ENCODE peak calls at places on chromosomes 13 and 19, in nine cellular contexts. H is thoracic aorta, G is cardiac muscle cell, X is AG04450, C is stomach, Z is mammary epithelial cell, D is AG10803, F is left lung, U is HCT116. J is an unnamed sample.

GRCh38 chr13:84658881-84659661 is 776.8 kb upstream of the SLITRK1 start:
- DNase-seq in F (no peak), H (no peak), Z (no peak), X (no peak), U (no peak), D (peak), G (no peak), C (no peak), J (no peak)

GRCh38 chr19:14061751-14062557 is at the start of gene PALM3:
- DNase-seq in F (no peak), X (no peak), U (no peak), D (no peak), G (no peak), C (peak), H (no peak), Z (no peak), J (no peak)

GRCh38 chr13:50608357-50608756 is 235.1 kb downstream of the DLEU7 start:
- DNase-seq in U (no peak), C (no peak), X (no peak), D (no peak), F (no peak), H (no peak), Z (no peak), G (peak), J (no peak)

GRCh38 chr13:73708393-73708985 is 425.7 kb downstream of the KLF12 start:
- DNase-seq in C (peak), X (peak), D (peak), U (peak), F (no peak), H (no peak), Z (peak), G (peak), J (no peak)

GRCh38 chr19:5338661-5339469 is 1.7 kb downstream of the PTPRS start:
- DNase-seq in G (peak), Z (no peak), H (no peak), F (no peak), D (no peak), U (no peak), C (no peak), X (no peak), J (no peak)

GRCh38 chr13:98105929-98106336 is 37.0 kb upstream of the FARP1 start:
- DNase-seq in D (peak), U (no peak), F (no peak), Z (no peak), C (no peak), H (no peak), G (no peak), X (no peak), J (no peak)

GRCh38 chr19:47028372-47028672 is 8.7 kb downstream of the NPAS1 start:
- DNase-seq in U (no peak), D (no peak), C (no peak), G (no peak), F (no peak), X (no peak), Z (no peak), H (no peak), J (no peak)

GRCh38 chr19:49119411-49120324 is at the start of gene PPFIA3:
- DNase-seq in F (peak), U (no peak), C (peak), X (no peak), Z (peak), D (peak), G (peak), H (no peak), J (no peak)

GRCh38 chr13:41610426-41610825 is 153.1 kb downstream of the RGCC start:
- DNase-seq in U (no peak), G (no peak), Z (peak), D (peak), H (no peak), X (peak), C (peak), F (peak), J (no peak)

GRCh38 chr19:18450021-18450933 is 12.3 kb upstream of the ISYNA1 start:
- DNase-seq in X (no peak), D (no peak), C (no peak), Z (no peak), H (no peak), F (no peak), U (no peak), G (no peak), J (no peak)

GRCh38 chr19:50496189-50497029 is 14.6 kb downstream of the JOSD2 start:
- DNase-seq in D (no peak), F (peak), Z (no peak), G (peak), X (no peak), H (no peak), U (no peak), C (no peak), J (no peak)

GRCh38 chr19:39196860-39197562 is at the start of gene NCCRP1:
- DNase-seq in G (peak), Z (no peak), F (no peak), X (no peak), D (no peak), H (no peak), U (no peak), C (no peak), J (no peak)

GRCh38 chr13:90838561-90838960 is 508.9 kb upstream of the MIR17HG start:
- DNase-seq in F (no peak), U (no peak), X (no peak), H (no peak), Z (no peak), G (no peak), C (no peak), D (no peak), J (no peak)

GRCh38 chr19:11137542-11138384 is 17.8 kb downstream of the SPC24 start:
- DNase-seq in X (peak), F (peak), H (peak), C (peak), D (peak), U (no peak), G (peak), Z (peak), J (no peak)

GRCh38 chr13:24891476-24892108 is 127.6 kb downstream of the RNF17 start:
- DNase-seq in X (no peak), Z (no peak), H (no peak), U (no peak), D (no peak), C (no peak), F (no peak), G (no peak), J (no peak)

GRCh38 chr19:20472854-20473253 is 92.7 kb downstream of the ZNF737 start:
- DNase-seq in X (no peak), D (no peak), C (no peak), F (no peak), G (no peak), U (no peak), H (no peak), Z (no peak), J (no peak)

GRCh38 chr19:7673995-7674667 is 2.8 kb upstream of the MCEMP1 start:
- DNase-seq in C (peak), H (no peak), F (peak), G (peak), U (peak), X (no peak), Z (peak), D (peak), J (no peak)

GRCh38 chr13:80630685-80631121 is 289.8 kb upstream of the SPRY2 start:
- DNase-seq in X (no peak), F (no peak), Z (no peak), U (no peak), D (no peak), H (no peak), C (no peak), G (no peak), J (no peak)

GRCh38 chr13:100529666-100530065 is 58.9 kb downstream of the GGACT start:
- DNase-seq in F (no peak), X (no peak), U (no peak), Z (no peak), D (no peak), C (no peak), H (no peak), G (no peak), J (no peak)

GRCh38 chr13:113648218-113648615 is 9.8 kb downstream of the ATP4B start:
- DNase-seq in C (peak), F (no peak), U (no peak), H (no peak), D (no peak), Z (no peak), X (no peak), G (no peak), J (no peak)

GRCh38 chr13:71661921-71662320 is 205.1 kb downstream of the DACH1 start:
- DNase-seq in H (no peak), F (no peak), C (no peak), G (no peak), D (peak), X (no peak), Z (no peak), U (no peak), J (no peak)

GRCh38 chr13:62512194-62513141 is 1096.8 kb upstream of the PCDH20 start:
- DNase-seq in X (peak), U (peak), G (peak), H (no peak), F (peak), Z (no peak), C (peak), D (peak), J (no peak)

GRCh38 chr19:10871711-10872550 is 578 bp downstream of the CARM1 start:
- DNase-seq in G (peak), Z (peak), X (no peak), F (peak), H (no peak), U (no peak), D (no peak), C (peak), J (peak)

GRCh38 chr13:112153846-112154245 is 86.9 kb downstream of the SOX1 start:
- DNase-seq in C (no peak), F (no peak), H (no peak), X (no peak), G (no peak), U (no peak), D (no peak), Z (no peak), J (no peak)

GRCh38 chr13:102798653-102799543 is at the start of the genes BIVM and POGLUT2:
- DNase-seq in Z (peak), D (peak), X (peak), H (peak), C (peak), F (peak), G (peak), U (peak), J (peak)

GRCh38 chr13:112835344-112835743 is 133.7 kb upstream of the MCF2L start:
- DNase-seq in C (no peak), D (no peak), F (no peak), X (no peak), H (no peak), Z (no peak), G (no peak), U (no peak), J (no peak)

GRCh38 chr13:67351915-67352314 is 121.8 kb upstream of the PCDH9 start:
- DNase-seq in Z (no peak), G (no peak), D (peak), U (no peak), C (no peak), H (no peak), X (no peak), F (no peak), J (no peak)

GRCh38 chr13:42643076-42643475 is 69.1 kb downstream of the TNFSF11 start:
- DNase-seq in F (peak), D (no peak), G (no peak), X (no peak), C (no peak), H (no peak), U (no peak), Z (no peak), J (no peak)

GRCh38 chr13:108342369-108343289 is 73.1 kb downstream of the TNFSF13B start:
- DNase-seq in H (no peak), U (peak), G (peak), X (peak), F (no peak), C (no peak), D (peak), Z (peak), J (no peak)
- TF ChIP-seq CTCF in H (peak), U (peak), G (peak), X (peak), F (peak), C (peak), D (peak), Z (peak), J (no peak)

DNA sequence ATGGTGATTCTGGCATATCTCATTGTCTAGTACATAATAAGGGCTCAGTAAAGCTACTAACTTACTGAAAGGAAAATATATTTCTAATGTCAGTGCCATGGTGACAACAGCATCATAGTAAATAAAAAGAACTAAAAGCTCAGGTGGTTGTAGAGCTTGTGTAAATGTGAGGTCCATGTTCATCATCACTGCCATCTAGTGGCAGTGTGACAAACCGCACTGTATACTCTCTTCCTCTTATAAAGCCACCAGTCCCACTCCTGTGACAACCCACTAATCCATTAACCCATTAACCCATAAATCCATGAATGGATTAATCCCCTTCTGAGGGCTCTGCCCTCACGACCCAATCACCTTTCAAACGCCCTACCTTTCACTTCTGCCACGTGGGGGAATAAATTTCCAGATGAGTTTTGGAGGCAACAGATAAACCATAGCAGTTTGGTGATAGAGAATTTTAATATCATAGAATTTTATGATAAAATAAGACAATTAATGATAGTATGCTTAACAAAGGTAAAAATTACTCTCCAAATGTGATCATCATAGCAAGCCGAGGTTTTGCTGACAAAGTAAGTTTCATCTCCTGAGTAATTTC is 160.4 kb upstream of the SGCG start:
- DNase-seq in H (no peak), X (no peak), U (peak), D (peak), C (peak), Z (peak), G (peak), F (no peak), J (no peak)
- TF ChIP-seq CTCF in H (peak), X (peak), U (peak), D (peak), C (peak), Z (peak), G (peak), F (peak), J (peak)

GRCh38 chr19:36771275-36772231 is 1.1 kb downstream of the ZNF850 start:
- DNase-seq in U (no peak), X (peak), G (peak), H (peak), Z (peak), F (no peak), C (peak), D (peak), J (no peak)
- TF ChIP-seq CTCF in U (no peak), X (no peak), G (no peak), H (no peak), Z (no peak), F (no peak), C (no peak), D (no peak), J (no peak)

GRCh38 chr13:46010148-46010547 is 42.4 kb downstream of the ZC3H13 start:
- DNase-seq in G (no peak), F (no peak), H (no peak), D (peak), C (no peak), Z (no peak), X (no peak), U (no peak), J (no peak)
- TF ChIP-seq CTCF in G (peak), F (no peak), H (no peak), D (peak), C (no peak), Z (peak), X (peak), U (peak), J (no peak)

J was measured in natural killer cell.